ENCODE peak calls at places on chromosomes 16 and 17, in four cellular contexts. H is ovary, A is tibial artery, W is lower lobe of right lung. X is an unnamed sample. For H3K27me3, the result is how much of the 10 kb centered on the place peaks cover.

GRCh38 chr16:85285681-85286065 is 173.4 kb upstream of the CIBAR2 start:
- DNase-seq in W (no peak), A (no peak), H (no peak), X (no peak)

GRCh38 chr16:83733301-83733700 is 74.5 kb upstream of the HSBP1 start:
- DNase-seq in A (no peak), W (no peak), H (no peak), X (no peak)

GRCh38 chr16:89687092-89687940 is 827 bp downstream of the CDK10 start:
- DNase-seq in W (peak), H (no peak), A (no peak), X (no peak)

GRCh38 chr17:3482851-3483250 is 7.1 kb downstream of the ASPA start:
- DNase-seq in H (no peak), A (no peak), W (no peak), X (no peak)

GRCh38 chr17:691423-691822 is 23.2 kb downstream of the VPS53 start:
- DNase-seq in H (no peak), A (no peak), W (no peak), X (no peak)

GRCh38 chr17:57407287-57408063 is 151.2 kb downstream of the MSI2 start:
- DNase-seq in W (no peak), H (no peak), A (no peak), X (no peak)

GRCh38 chr16:50151322-50151721 is 1.8 kb upstream of the TENT4B start:
- DNase-seq in H (no peak), A (no peak), W (no peak), X (no peak)

GRCh38 chr16:19283637-19284036 is 1.9 kb upstream of the CLEC19A start:
- DNase-seq in A (no peak), H (no peak), W (no peak), X (no peak)

GRCh38 chr17:74773871-74774286 is 2.3 kb downstream of the NAT9 start:
- DNase-seq in A (no peak), H (no peak), W (no peak), X (no peak)

GRCh38 chr17:17018612-17019429 is 23.4 kb upstream of the MPRIP start:
- DNase-seq in W (peak), H (peak), A (no peak), X (no peak)

GRCh38 chr17:70352834-70353233 is 183.5 kb downstream of the KCNJ2 start:
- DNase-seq in A (no peak), W (no peak), H (no peak), X (no peak)

GRCh38 chr17:80660527-80661198 is 116.0 kb downstream of the RPTOR start:
- DNase-seq in A (no peak), W (no peak), H (no peak), X (no peak)

GRCh38 chr17:954431-955164 is 25.0 kb downstream of the NXN start:
- DNase-seq in W (peak), H (no peak), A (no peak), X (no peak)

GRCh38 chr17:50947844-50948514 is 81.8 kb upstream of the TOB1 start:
- DNase-seq in H (peak), W (peak), A (peak), X (no peak)

GRCh38 chr17:68198931-68199836 is 48.7 kb upstream of the AMZ2 start:
- DNase-seq in A (no peak), H (no peak), W (no peak), X (peak)

GRCh38 chr17:37838276-37838675 is 85.9 kb upstream of the TBC1D3K start:
- DNase-seq in A (no peak), W (no peak), H (no peak), X (no peak)

GRCh38 chr17:37839196-37839978 is 84.8 kb upstream of the TBC1D3K start:
- DNase-seq in A (no peak), H (no peak), W (no peak), X (no peak)

GRCh38 chr17:37834168-37834567 is 89.3 kb upstream of the HNF1B start:
- DNase-seq in H (no peak), W (no peak), A (no peak), X (no peak)

GRCh38 chr17:37833237-37833859 is 88.5 kb upstream of the HNF1B start:
- DNase-seq in H (no peak), A (no peak), W (no peak), X (no peak)

GRCh38 chr17:37836593-37836992 is 87.6 kb upstream of the TBC1D3K start:
- DNase-seq in A (no peak), W (no peak), H (no peak), X (no peak)
- H3K27me3 ChIP-seq in A (under half), W (under half), H (under half), X (under half)

GRCh38 chr17:44005527-44005864 is 1.1 kb downstream of the NAGS start:
- DNase-seq in A (no peak), H (no peak), W (no peak), X (no peak)
- H3K27ac ChIP-seq in A (no peak), H (no peak), W (peak), X (no peak)

GRCh38 chr16:73888840-73889577 is 407.6 kb upstream of the PSMD7 start:
- DNase-seq in H (no peak), A (no peak), W (no peak), X (no peak)
- H3K27me3 ChIP-seq in H (under half), A (under half), W (under half), X (under half)

GRCh38 chr16:4345439-4346204 is 5.5 kb downstream of the PAM16 start:
- DNase-seq in W (no peak), A (no peak), H (no peak), X (no peak)

GRCh38 chr16:4346205-4346781 is 4.8 kb downstream of the PAM16 start:
- DNase-seq in H (no peak), W (no peak), A (no peak), X (no peak)

GRCh38 chr16:4344659-4345438 is 6.3 kb downstream of the PAM16 start:
- DNase-seq in A (no peak), W (no peak), H (no peak), X (no peak)

GRCh38 chr16:4347765-4348509 is 3.2 kb downstream of the PAM16 start:
- DNase-seq in A (no peak), H (peak), W (peak), X (no peak)

DNA sequence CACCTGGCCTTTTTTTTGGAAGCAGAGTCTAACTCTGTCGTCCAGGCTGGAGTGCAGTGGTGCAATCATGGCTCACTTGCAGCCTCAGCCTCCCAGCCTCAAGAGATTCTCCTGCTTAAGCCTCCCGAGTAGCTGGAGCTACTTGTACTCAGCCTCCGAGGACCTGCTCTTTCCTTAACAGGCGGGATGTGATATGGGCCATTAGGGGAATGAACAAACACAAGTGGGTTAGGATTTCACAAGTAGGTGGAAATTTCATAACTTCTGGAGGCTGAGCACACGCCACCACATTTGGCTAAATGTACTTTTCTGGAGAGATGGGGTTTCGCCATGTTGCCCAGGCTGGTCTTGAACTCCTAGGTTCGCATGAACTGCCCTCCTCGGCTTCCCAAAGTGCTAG is 4.1 kb downstream of the PAM16 start:
- DNase-seq in A (no peak), W (no peak), H (no peak), X (no peak)
- H3K27ac ChIP-seq in A (peak), W (peak), H (peak), X (no peak)

GRCh38 chr17:38558751-38559024 is 47.1 kb downstream of the SRCIN1 start:
- DNase-seq in W (no peak), A (no peak), H (no peak), X (no peak)

GRCh38 chr17:38556234-38556633 is 49.5 kb downstream of the SRCIN1 start:
- DNase-seq in W (no peak), A (no peak), H (no peak), X (no peak)

GRCh38 chr17:38559025-38559879 is 46.5 kb downstream of the SRCIN1 start:
- DNase-seq in W (peak), H (peak), A (peak), X (peak)

GRCh38 chr17:38557836-38558750 is 47.7 kb downstream of the SRCIN1 start:
- DNase-seq in A (peak), H (peak), W (peak), X (peak)

DNA sequence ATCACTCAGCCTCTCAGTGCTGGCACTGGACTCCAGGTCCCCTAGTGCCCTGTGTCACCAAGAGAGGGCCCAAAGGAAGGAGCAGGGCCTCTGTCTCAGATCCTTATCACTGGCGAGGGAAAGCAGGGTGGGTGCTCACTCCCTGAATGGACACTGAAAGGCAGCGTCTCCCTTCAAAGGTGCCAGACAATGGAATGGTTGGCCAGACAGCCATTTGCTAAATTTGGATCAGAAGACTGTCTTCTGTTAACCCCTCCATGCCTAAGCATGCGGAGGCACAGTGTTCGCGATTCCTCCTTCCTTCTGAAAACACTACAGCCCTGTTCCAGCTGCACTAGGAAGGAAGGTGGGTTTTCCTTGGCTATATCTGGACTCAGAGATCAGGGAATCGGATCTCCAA is 48.4 kb downstream of the SRCIN1 start:
- DNase-seq in H (no peak), W (no peak), A (no peak), X (no peak)
- H3K27me3 ChIP-seq in H (under half), W (under half), A (under half), X (under half)

GRCh38 chr17:37089998-37090397 is 141.2 kb downstream of the AATF start:
- DNase-seq in A (no peak), H (no peak), W (no peak), X (peak)
- H3K27ac ChIP-seq in A (no peak), H (no peak), W (peak), X (peak)

GRCh38 chr17:79335456-79335855 is 260.8 kb downstream of the ENGASE start:
- DNase-seq in A (no peak), W (no peak), H (no peak), X (no peak)

GRCh38 chr17:79330229-79330628 is 255.6 kb downstream of the ENGASE start:
- DNase-seq in W (no peak), H (no peak), A (no peak), X (no peak)

GRCh38 chr17:79330696-79331095 is 256.1 kb downstream of the ENGASE start:
- DNase-seq in A (no peak), W (no peak), H (no peak), X (no peak)

GRCh38 chr17:79332011-79332410 is 257.4 kb downstream of the ENGASE start:
- DNase-seq in H (no peak), W (no peak), A (no peak), X (no peak)

GRCh38 chr17:79331492-79331891 is 256.9 kb downstream of the ENGASE start:
- DNase-seq in A (no peak), W (no peak), H (no peak), X (no peak)
- H3K27me3 ChIP-seq in A (under half), W (under half), H (under half), X (under half)